ENCODE peak calls at places on chromosomes 16 and 17, in eight cellular contexts. One of them, this sample, is unnamed.

GRCh38 chr17:38508570-38508950 is 80.3 kb downstream of the ARHGAP23 start:
- DNase-seq in Calu3: no peak
- DNase-seq in GM19239: no peak
- DNase-seq in hepatic stellate cell: no peak
- DNase-seq in NCI-H2081: no peak
- DNase-seq in activated CD4-positive, alpha-beta T cell treated with anti-CD3 and anti-CD28 coated beads, Interleukin-2, amount 50 U/mL, for 24 hours: no peak
- DNase-seq in cardiac fibroblast: peak; percentile 15
- DNase-seq in NCI-H510A: no peak
- DNase-seq in this sample: no peak

GRCh38 chr17:31754239-31754945 is 104.7 kb downstream of the COPRS start:
- DNase-seq in Calu3: peak; percentile 4
- DNase-seq in GM19239: no peak
- DNase-seq in hepatic stellate cell: peak; percentile 88
- DNase-seq in NCI-H2081: no peak
- DNase-seq in activated CD4-positive, alpha-beta T cell treated with anti-CD3 and anti-CD28 coated beads, Interleukin-2, amount 50 U/mL, for 24 hours: no peak
- DNase-seq in cardiac fibroblast: peak; percentile 79
- DNase-seq in NCI-H510A: no peak
- DNase-seq in this sample: no peak

GRCh38 chr16:89393731-89394406 is 96.5 kb downstream of the ANKRD11 start:
- DNase-seq in Calu3: no peak
- DNase-seq in GM19239: no peak
- DNase-seq in hepatic stellate cell: no peak
- DNase-seq in NCI-H2081: no peak
- DNase-seq in activated CD4-positive, alpha-beta T cell treated with anti-CD3 and anti-CD28 coated beads, Interleukin-2, amount 50 U/mL, for 24 hours: no peak
- DNase-seq in cardiac fibroblast: no peak
- DNase-seq in NCI-H510A: no peak
- DNase-seq in this sample: no peak

GRCh38 chr17:19652595-19652994 is 4.0 kb downstream of the ALDH3A2 start:
- DNase-seq in Calu3: no peak
- DNase-seq in GM19239: no peak
- DNase-seq in hepatic stellate cell: no peak
- DNase-seq in NCI-H2081: no peak
- DNase-seq in activated CD4-positive, alpha-beta T cell treated with anti-CD3 and anti-CD28 coated beads, Interleukin-2, amount 50 U/mL, for 24 hours: no peak
- DNase-seq in cardiac fibroblast: peak; percentile 56
- DNase-seq in NCI-H510A: no peak
- DNase-seq in this sample: no peak

GRCh38 chr17:29835438-29836351 is 94.3 kb downstream of the SSH2 start:
- DNase-seq in Calu3: peak; percentile 22
- DNase-seq in GM19239: no peak
- DNase-seq in hepatic stellate cell: peak; percentile 47
- DNase-seq in NCI-H2081: no peak
- DNase-seq in activated CD4-positive, alpha-beta T cell treated with anti-CD3 and anti-CD28 coated beads, Interleukin-2, amount 50 U/mL, for 24 hours: no peak
- DNase-seq in cardiac fibroblast: peak; percentile 46
- DNase-seq in NCI-H510A: no peak
- DNase-seq in this sample: peak; percentile 86

GRCh38 chr16:4709481-4709880 is 16.1 kb downstream of the NUDT16L1 start:
- DNase-seq in Calu3: no peak
- DNase-seq in GM19239: no peak
- DNase-seq in hepatic stellate cell: no peak
- DNase-seq in NCI-H2081: no peak
- DNase-seq in activated CD4-positive, alpha-beta T cell treated with anti-CD3 and anti-CD28 coated beads, Interleukin-2, amount 50 U/mL, for 24 hours: no peak
- DNase-seq in cardiac fibroblast: no peak
- DNase-seq in NCI-H510A: no peak
- DNase-seq in this sample: no peak

GRCh38 chr16:67967956-67968439 is 439 bp downstream of the SLC12A4 start:
- DNase-seq in Calu3: peak; percentile 40
- DNase-seq in GM19239: peak; percentile 56
- DNase-seq in hepatic stellate cell: peak; percentile 70
- DNase-seq in NCI-H2081: no peak
- DNase-seq in activated CD4-positive, alpha-beta T cell treated with anti-CD3 and anti-CD28 coated beads, Interleukin-2, amount 50 U/mL, for 24 hours: no peak
- DNase-seq in cardiac fibroblast: no peak
- DNase-seq in NCI-H510A: no peak
- DNase-seq in this sample: no peak

GRCh38 chr16:83772806-83773205 is 35.0 kb upstream of the HSBP1 start:
- DNase-seq in Calu3: no peak
- DNase-seq in GM19239: no peak
- DNase-seq in hepatic stellate cell: no peak
- DNase-seq in NCI-H2081: no peak
- DNase-seq in activated CD4-positive, alpha-beta T cell treated with anti-CD3 and anti-CD28 coated beads, Interleukin-2, amount 50 U/mL, for 24 hours: no peak
- DNase-seq in cardiac fibroblast: no peak
- DNase-seq in NCI-H510A: no peak
- DNase-seq in this sample: no peak

GRCh38 chr17:15510361-15510760 is 42.9 kb upstream of the CDRT4 start:
- DNase-seq in Calu3: no peak
- DNase-seq in GM19239: no peak
- DNase-seq in hepatic stellate cell: peak; percentile 61
- DNase-seq in NCI-H2081: no peak
- DNase-seq in activated CD4-positive, alpha-beta T cell treated with anti-CD3 and anti-CD28 coated beads, Interleukin-2, amount 50 U/mL, for 24 hours: no peak
- DNase-seq in cardiac fibroblast: peak; percentile 59
- DNase-seq in NCI-H510A: no peak
- DNase-seq in this sample: no peak

GRCh38 chr16:56931253-56931768 is 631 bp upstream of the HERPUD1 start:
- DNase-seq in Calu3: no peak
- DNase-seq in GM19239: no peak
- DNase-seq in hepatic stellate cell: no peak
- DNase-seq in NCI-H2081: no peak
- DNase-seq in activated CD4-positive, alpha-beta T cell treated with anti-CD3 and anti-CD28 coated beads, Interleukin-2, amount 50 U/mL, for 24 hours: no peak
- DNase-seq in cardiac fibroblast: no peak
- DNase-seq in NCI-H510A: peak; percentile 28
- DNase-seq in this sample: no peak

GRCh38 chr17:47872651-47873161 is 21.7 kb upstream of the SP6 start:
- DNase-seq in Calu3: no peak
- DNase-seq in GM19239: no peak
- DNase-seq in hepatic stellate cell: no peak
- DNase-seq in NCI-H2081: no peak
- DNase-seq in activated CD4-positive, alpha-beta T cell treated with anti-CD3 and anti-CD28 coated beads, Interleukin-2, amount 50 U/mL, for 24 hours: no peak
- DNase-seq in cardiac fibroblast: no peak
- DNase-seq in NCI-H510A: no peak
- DNase-seq in this sample: peak; percentile 40

GRCh38 chr17:2594657-2595085 is 1.2 kb downstream of the PAFAH1B1 start:
- DNase-seq in Calu3: no peak
- DNase-seq in GM19239: no peak
- DNase-seq in hepatic stellate cell: no peak
- DNase-seq in NCI-H2081: no peak
- DNase-seq in activated CD4-positive, alpha-beta T cell treated with anti-CD3 and anti-CD28 coated beads, Interleukin-2, amount 50 U/mL, for 24 hours: peak; percentile 15
- DNase-seq in cardiac fibroblast: no peak
- DNase-seq in NCI-H510A: no peak
- DNase-seq in this sample: no peak

GRCh38 chr17:34177642-34178041 is 77.4 kb upstream of the CCL2 start:
- DNase-seq in Calu3: no peak
- DNase-seq in GM19239: no peak
- DNase-seq in hepatic stellate cell: peak; percentile 66
- DNase-seq in NCI-H2081: no peak
- DNase-seq in activated CD4-positive, alpha-beta T cell treated with anti-CD3 and anti-CD28 coated beads, Interleukin-2, amount 50 U/mL, for 24 hours: no peak
- DNase-seq in cardiac fibroblast: peak; percentile 82
- DNase-seq in NCI-H510A: no peak
- DNase-seq in this sample: no peak

GRCh38 chr17:62366191-62366590 is 14.2 kb upstream of the EFCAB3 start:
- DNase-seq in Calu3: no peak
- DNase-seq in GM19239: no peak
- DNase-seq in hepatic stellate cell: no peak
- DNase-seq in NCI-H2081: no peak
- DNase-seq in activated CD4-positive, alpha-beta T cell treated with anti-CD3 and anti-CD28 coated beads, Interleukin-2, amount 50 U/mL, for 24 hours: no peak
- DNase-seq in cardiac fibroblast: no peak
- DNase-seq in NCI-H510A: no peak
- DNase-seq in this sample: no peak

GRCh38 chr16:84281077-84281476 is 13.6 kb upstream of the WFDC1 start:
- DNase-seq in Calu3: peak; percentile 22
- DNase-seq in GM19239: no peak
- DNase-seq in hepatic stellate cell: peak; percentile 25
- DNase-seq in NCI-H2081: no peak
- DNase-seq in activated CD4-positive, alpha-beta T cell treated with anti-CD3 and anti-CD28 coated beads, Interleukin-2, amount 50 U/mL, for 24 hours: no peak
- DNase-seq in cardiac fibroblast: peak; percentile 35
- DNase-seq in NCI-H510A: no peak
- DNase-seq in this sample: peak; percentile 6

GRCh38 chr17:50356418-50356817 is 10.5 kb downstream of the XYLT2 start:
- DNase-seq in Calu3: no peak
- DNase-seq in GM19239: no peak
- DNase-seq in hepatic stellate cell: no peak
- DNase-seq in NCI-H2081: no peak
- DNase-seq in activated CD4-positive, alpha-beta T cell treated with anti-CD3 and anti-CD28 coated beads, Interleukin-2, amount 50 U/mL, for 24 hours: no peak
- DNase-seq in cardiac fibroblast: no peak
- DNase-seq in NCI-H510A: no peak
- DNase-seq in this sample: no peak

GRCh38 chr16:81261049-81261648 is 22.7 kb downstream of the BCO1 start:
- DNase-seq in Calu3: peak; percentile 58
- DNase-seq in GM19239: peak; percentile 25
- DNase-seq in hepatic stellate cell: no peak
- DNase-seq in NCI-H2081: no peak
- DNase-seq in activated CD4-positive, alpha-beta T cell treated with anti-CD3 and anti-CD28 coated beads, Interleukin-2, amount 50 U/mL, for 24 hours: peak; percentile 13
- DNase-seq in cardiac fibroblast: no peak
- DNase-seq in NCI-H510A: no peak
- DNase-seq in this sample: no peak

GRCh38 chr16:29811170-29811895 is 660 bp upstream of the PRRT2 start:
- DNase-seq in Calu3: peak; percentile 98
- DNase-seq in GM19239: peak; percentile 79
- DNase-seq in hepatic stellate cell: peak; percentile 98
- DNase-seq in NCI-H2081: peak; percentile 74
- DNase-seq in activated CD4-positive, alpha-beta T cell treated with anti-CD3 and anti-CD28 coated beads, Interleukin-2, amount 50 U/mL, for 24 hours: peak; percentile 70
- DNase-seq in cardiac fibroblast: peak; percentile 99
- DNase-seq in NCI-H510A: peak; percentile 93
- DNase-seq in this sample: peak; percentile 99

GRCh38 chr17:75325827-75326586 is 36.8 kb upstream of the SLC25A19 start:
- DNase-seq in Calu3: no peak
- DNase-seq in GM19239: no peak
- DNase-seq in hepatic stellate cell: no peak
- DNase-seq in NCI-H2081: no peak
- DNase-seq in activated CD4-positive, alpha-beta T cell treated with anti-CD3 and anti-CD28 coated beads, Interleukin-2, amount 50 U/mL, for 24 hours: no peak
- DNase-seq in cardiac fibroblast: peak; percentile 93
- DNase-seq in NCI-H510A: no peak
- DNase-seq in this sample: no peak

GRCh38 chr16:10172848-10173655 is 9.2 kb downstream of the GRIN2A start:
- DNase-seq in Calu3: no peak
- DNase-seq in GM19239: no peak
- DNase-seq in hepatic stellate cell: no peak
- DNase-seq in NCI-H2081: no peak
- DNase-seq in activated CD4-positive, alpha-beta T cell treated with anti-CD3 and anti-CD28 coated beads, Interleukin-2, amount 50 U/mL, for 24 hours: no peak
- DNase-seq in cardiac fibroblast: peak; percentile 1
- DNase-seq in NCI-H510A: no peak
- DNase-seq in this sample: no peak

GRCh38 chr17:63688396-63689020 is 11.4 kb downstream of the LIMD2 start:
- DNase-seq in Calu3: no peak
- DNase-seq in GM19239: no peak
- DNase-seq in hepatic stellate cell: no peak
- DNase-seq in NCI-H2081: no peak
- DNase-seq in activated CD4-positive, alpha-beta T cell treated with anti-CD3 and anti-CD28 coated beads, Interleukin-2, amount 50 U/mL, for 24 hours: no peak
- DNase-seq in cardiac fibroblast: no peak
- DNase-seq in NCI-H510A: no peak
- DNase-seq in this sample: no peak